ENCODE peak calls at places on chromosomes 4 and X, in nine cellular contexts. Q is NCI-H774; G is H1; V is SK-MEL-5; I is stimulated activated CD8-positive, alpha-beta memory T cell treated with anti-CD3 and anti-CD28 coated beads, Interleukin-4, amount 100 ng/mL, for 24 hours; D is AG04450; L is ureter; W is left kidney; P is OCI-LY7. N is an unnamed sample.

GRCh38 chrX:445727-446126 is 59.0 kb upstream of the PPP2R3B start:
- DNase-seq in Q (no peak), G (no peak), V (no peak), I (no peak), D (no peak), L (no peak), W (no peak), P (no peak), N (no peak)

GRCh38 chr4:146192060-146192459 is 16.5 kb downstream of the LSM6 start:
- DNase-seq in Q (no peak), G (no peak), V (no peak), I (no peak), D (no peak), L (no peak), W (no peak), P (no peak), N (no peak)

GRCh38 chrX:108399427-108400165 is 38.6 kb downstream of the COL4A6 start:
- DNase-seq in Q (no peak), G (no peak), V (no peak), I (no peak), D (no peak), L (no peak), W (no peak), P (no peak), N (no peak)

GRCh38 chr4:43277003-43277402 is 384.5 kb downstream of the GRXCR1 start:
- DNase-seq in Q (no peak), G (no peak), V (no peak), I (no peak), D (no peak), L (no peak), W (no peak), P (no peak), N (no peak)

GRCh38 chr4:113316879-113317278 is 267.4 kb downstream of the ANK2 start:
- DNase-seq in Q (no peak), G (no peak), V (no peak), I (no peak), D (no peak), L (no peak), W (no peak), P (peak; percentile 53), N (no peak)

GRCh38 chrX:7286461-7286860 is 138.5 kb upstream of the PUDP start:
- DNase-seq in Q (no peak), G (no peak), V (no peak), I (no peak), D (no peak), L (no peak), W (no peak), P (no peak), N (no peak)

GRCh38 chr4:17236686-17237085 is 275.2 kb downstream of the QDPR start:
- DNase-seq in Q (no peak), G (no peak), V (no peak), I (no peak), D (peak; percentile 36), L (no peak), W (no peak), P (no peak), N (peak; percentile 40)

GRCh38 chrX:100635989-100636320 is 651 bp downstream of the TSPAN6 start:
- DNase-seq in Q (no peak), G (no peak), V (no peak), I (no peak), D (no peak), L (no peak), W (no peak), P (no peak), N (no peak)

GRCh38 chr4:153668647-153669046 is 15.4 kb upstream of the TLR2 start:
- DNase-seq in Q (no peak), G (no peak), V (no peak), I (no peak), D (no peak), L (no peak), W (no peak), P (no peak), N (no peak)

GRCh38 chr4:184529283-184529682 is 54.9 kb upstream of the IRF2 start:
- DNase-seq in Q (no peak), G (no peak), V (peak; percentile 99), I (no peak), D (no peak), L (no peak), W (no peak), P (no peak), N (no peak)

GRCh38 chr4:165905405-165906027 is 32.5 kb downstream of the TLL1 start:
- DNase-seq in Q (no peak), G (no peak), V (no peak), I (no peak), D (no peak), L (no peak), W (no peak), P (no peak), N (no peak)

GRCh38 chr4:17708992-17709759 is 72.2 kb downstream of the FAM184B start:
- DNase-seq in Q (no peak), G (no peak), V (no peak), I (no peak), D (no peak), L (no peak), W (peak; percentile 79), P (no peak), N (no peak)

GRCh38 chrX:67543818-67544217 is at the start of gene AR:
- DNase-seq in Q (no peak), G (peak; percentile 43), V (peak; percentile 40), I (no peak), D (peak; percentile 36), L (peak; percentile 72), W (peak; percentile 79), P (no peak), N (no peak)

GRCh38 chrX:41043950-41044349 is 41.3 kb upstream of the USP9X start:
- DNase-seq in Q (no peak), G (no peak), V (no peak), I (no peak), D (no peak), L (no peak), W (no peak), P (no peak), N (no peak)

GRCh38 chr4:5033266-5033945 is 14.1 kb upstream of the CYTL1 start:
- DNase-seq in Q (no peak), G (no peak), V (no peak), I (no peak), D (no peak), L (no peak), W (no peak), P (peak; percentile 42), N (no peak)

GRCh38 chr4:48748949-48749596 is 31.0 kb downstream of the FRYL start:
- DNase-seq in Q (no peak), G (no peak), V (no peak), I (no peak), D (no peak), L (no peak), W (peak; percentile 25), P (no peak), N (no peak)

GRCh38 chrX:24479924-24480722 is 15.0 kb downstream of the PDK3 start:
- DNase-seq in Q (no peak), G (no peak), V (no peak), I (peak; percentile 38), D (no peak), L (peak; percentile 55), W (no peak), P (peak; percentile 69), N (no peak)

GRCh38 chr4:95204873-95205272 is 343.9 kb downstream of the UNC5C start:
- DNase-seq in Q (no peak), G (no peak), V (peak; percentile 45), I (no peak), D (no peak), L (no peak), W (peak; percentile 35), P (peak; percentile 24), N (no peak)

GRCh38 chr4:8019396-8020365 is 80.0 kb upstream of the AFAP1 start:
- DNase-seq in Q (no peak), G (no peak), V (no peak), I (no peak), D (no peak), L (no peak), W (no peak), P (no peak), N (no peak)

GRCh38 chr4:188911199-188911598 is 772.0 kb downstream of the TRIML1 start:
- DNase-seq in Q (no peak), G (no peak), V (no peak), I (no peak), D (no peak), L (no peak), W (no peak), P (no peak), N (no peak)

GRCh38 chrX:103941201-103941975 is 21.0 kb upstream of the TMSB15B start:
- DNase-seq in Q (no peak), G (no peak), V (peak; percentile 59), I (no peak), D (no peak), L (no peak), W (peak; percentile 44), P (peak; percentile 34), N (no peak)

GRCh38 chr4:1984406-1985191 is 24.2 kb downstream of the NELFA start:
- DNase-seq in Q (no peak), G (no peak), V (no peak), I (no peak), D (no peak), L (no peak), W (no peak), P (no peak), N (no peak)

GRCh38 chrX:130416785-130417184 is 15.0 kb downstream of the RBMX2 start:
- DNase-seq in Q (no peak), G (no peak), V (no peak), I (no peak), D (no peak), L (peak; percentile 9), W (no peak), P (no peak), N (no peak)

GRCh38 chr4:28432348-28433025 is 1571.8 kb downstream of the STIM2 start:
- DNase-seq in Q (no peak), G (no peak), V (no peak), I (no peak), D (no peak), L (no peak), W (no peak), P (no peak), N (no peak)

GRCh38 chr4:171947389-171947788 is 134.2 kb downstream of the GALNTL6 start:
- DNase-seq in Q (no peak), G (no peak), V (no peak), I (no peak), D (no peak), L (no peak), W (no peak), P (no peak), N (no peak)

GRCh38 chr4:119597377-119597776 is 31.2 kb downstream of the PDE5A start:
- DNase-seq in Q (no peak), G (no peak), V (peak; percentile 72), I (no peak), D (no peak), L (no peak), W (no peak), P (no peak), N (no peak)

GRCh38 chr4:762211-763190 is 56.9 kb downstream of the PCGF3 start:
- DNase-seq in Q (no peak), G (no peak), V (no peak), I (no peak), D (no peak), L (no peak), W (peak; percentile 83), P (peak; percentile 42), N (no peak)

GRCh38 chr4:36638273-36638811 is 356.9 kb downstream of the DTHD1 start:
- DNase-seq in Q (no peak), G (no peak), V (no peak), I (no peak), D (no peak), L (no peak), W (no peak), P (no peak), N (no peak)

N was measured in amniotic stem cell.